ENCODE peak calls at places on chromosome X, in ten cellular contexts. H is bronchial epithelial cell, Z is tibial nerve, C is heart right ventricle, E is astrocyte, X is NB4, V is cardiac fibroblast, P is ovary, J is MM.1S, Y is foreskin fibroblast. A is an unnamed sample.

GRCh38 chrX:20606831-20607230 is 340.1 kb upstream of the RPS6KA3 start:
- DNase-seq in H (no peak), C (no peak), P (no peak), E (no peak), V (no peak), Y (no peak), J (no peak), X (no peak), Z (no peak), A (no peak)

GRCh38 chrX:63471004-63471403 is 119.9 kb upstream of the SPIN4 start:
- DNase-seq in P (no peak), X (peak), Y (no peak), C (no peak), E (no peak), Z (no peak), J (no peak), V (no peak), H (no peak), A (no peak)

GRCh38 chrX:37922926-37923325 is 75.6 kb upstream of the DYNLT3 start:
- DNase-seq in Y (no peak), P (no peak), E (peak), H (no peak), C (no peak), X (no peak), J (no peak), V (no peak), Z (no peak), A (no peak)

GRCh38 chrX:10847333-10847732 is 226.9 kb upstream of the MID1 start:
- DNase-seq in E (peak), X (no peak), H (no peak), C (no peak), J (no peak), Y (no peak), V (peak), P (no peak), Z (no peak), A (no peak)

GRCh38 chrX:145817299-145817665 is 347 bp upstream of the SLITRK2 start:
- DNase-seq in P (no peak), X (no peak), Z (no peak), Y (no peak), H (no peak), V (no peak), J (no peak), E (no peak), C (no peak), A (no peak)

GRCh38 chrX:39667746-39668507 is 429.8 kb downstream of the BCOR start:
- DNase-seq in Z (no peak), X (no peak), H (no peak), P (no peak), V (no peak), E (no peak), C (no peak), J (no peak), Y (no peak), A (no peak)

GRCh38 chrX:74251006-74251930 is 52.7 kb upstream of the ZCCHC13 start:
- DNase-seq in V (peak), Z (no peak), X (peak), C (no peak), H (peak), P (no peak), Y (peak), J (no peak), E (peak), A (no peak)

GRCh38 chrX:119870626-119871131 is 854 bp downstream of the RNF113A start:
- DNase-seq in Y (no peak), H (no peak), C (no peak), Z (no peak), P (no peak), E (no peak), V (peak), X (peak), J (no peak), A (no peak)

GRCh38 chrX:43064096-43064495 is 286.1 kb upstream of the PPP1R2C start:
- DNase-seq in Y (no peak), C (no peak), Z (no peak), P (no peak), E (no peak), V (no peak), X (no peak), J (no peak), H (peak), A (no peak)

GRCh38 chrX:118974088-118974907 is at the start of gene LONRF3:
- DNase-seq in X (peak), H (peak), Z (peak), E (peak), P (peak), J (peak), V (peak), C (peak), Y (peak), A (peak)

GRCh38 chrX:42524374-42524773 is 253.6 kb downstream of the PPP1R2C start:
- DNase-seq in X (no peak), Y (peak), H (peak), C (no peak), E (peak), J (no peak), Z (no peak), P (no peak), V (peak), A (no peak)

GRCh38 chrX:19237919-19238318 is 105.8 kb upstream of the PDHA1 start:
- DNase-seq in J (no peak), E (no peak), X (no peak), C (no peak), Y (peak), V (no peak), P (no peak), Z (peak), H (no peak), A (no peak)

GRCh38 chrX:101415180-101416130 is 7.4 kb downstream of the HNRNPH2 start:
- DNase-seq in C (peak), J (peak), V (peak), X (peak), P (peak), H (peak), Y (peak), E (peak), Z (peak), A (no peak)

GRCh38 chrX:68936608-68937007 is 107.8 kb downstream of the EFNB1 start:
- DNase-seq in P (no peak), H (peak), C (no peak), X (no peak), Y (peak), E (peak), Z (no peak), V (peak), J (no peak), A (no peak)

GRCh38 chrX:54785901-54786300 is 12.2 kb downstream of the ITIH6 start:
- DNase-seq in H (peak), P (no peak), J (no peak), Y (no peak), C (no peak), E (no peak), X (peak), V (peak), Z (no peak), A (no peak)

GRCh38 chrX:76454456-76454927 is 27.0 kb downstream of the MAGEE1 start:
- DNase-seq in C (no peak), V (peak), Y (no peak), X (peak), H (peak), E (no peak), P (no peak), Z (no peak), J (peak), A (no peak)

GRCh38 chrX:69192603-69193002 is 27.4 kb upstream of the PJA1 start:
- DNase-seq in X (no peak), V (no peak), Z (no peak), H (peak), P (no peak), E (no peak), C (no peak), J (no peak), Y (no peak), A (no peak)

GRCh38 chrX:154526901-154527675 is 11.1 kb upstream of the FAM3A start:
- DNase-seq in Z (peak), V (peak), C (peak), H (peak), X (peak), J (peak), E (peak), P (peak), Y (peak), A (peak)

GRCh38 chrX:148611993-148612392 is 111.6 kb downstream of the AFF2 start:
- DNase-seq in H (no peak), X (no peak), V (no peak), Y (no peak), J (no peak), Z (no peak), C (no peak), P (no peak), E (no peak), A (no peak)

GRCh38 chrX:10841579-10841978 is 221.2 kb upstream of the MID1 start:
- DNase-seq in Z (no peak), Y (peak), C (no peak), E (no peak), V (peak), J (no peak), X (no peak), H (no peak), P (no peak), A (no peak)

GRCh38 chrX:10076765-10077164 is 80.0 kb upstream of the CLCN4 start:
- DNase-seq in J (no peak), H (peak), X (no peak), Y (no peak), C (no peak), V (no peak), Z (no peak), P (no peak), E (no peak), A (no peak)

GRCh38 chrX:46376246-46376885 is 168.9 kb downstream of the ZNF674 start:
- DNase-seq in E (peak), C (no peak), Z (peak), X (peak), V (peak), Y (peak), J (peak), H (peak), P (no peak), A (no peak)

GRCh38 chrX:39953879-39954278 is 143.9 kb downstream of the BCOR start:
- DNase-seq in J (no peak), Z (peak), E (peak), H (peak), C (peak), V (peak), X (no peak), P (no peak), Y (no peak), A (no peak)

GRCh38 chrX:81957318-81957717 is 755.4 kb downstream of the SH3BGRL start:
- DNase-seq in Y (no peak), J (no peak), P (no peak), Z (no peak), E (no peak), X (no peak), C (no peak), V (no peak), H (no peak), A (no peak)

GRCh38 chrX:44016906-44017305 is 43.7 kb upstream of the NDP start:
- DNase-seq in E (no peak), C (no peak), X (no peak), P (no peak), Z (no peak), H (no peak), V (no peak), Y (no peak), J (no peak), A (no peak)

GRCh38 chrX:1316527-1316926 is 20.1 kb upstream of the IL3RA start:
- DNase-seq in V (no peak), X (peak), Y (no peak), C (peak), E (no peak), Z (peak), J (no peak), H (no peak), P (no peak), A (no peak)

DNA sequence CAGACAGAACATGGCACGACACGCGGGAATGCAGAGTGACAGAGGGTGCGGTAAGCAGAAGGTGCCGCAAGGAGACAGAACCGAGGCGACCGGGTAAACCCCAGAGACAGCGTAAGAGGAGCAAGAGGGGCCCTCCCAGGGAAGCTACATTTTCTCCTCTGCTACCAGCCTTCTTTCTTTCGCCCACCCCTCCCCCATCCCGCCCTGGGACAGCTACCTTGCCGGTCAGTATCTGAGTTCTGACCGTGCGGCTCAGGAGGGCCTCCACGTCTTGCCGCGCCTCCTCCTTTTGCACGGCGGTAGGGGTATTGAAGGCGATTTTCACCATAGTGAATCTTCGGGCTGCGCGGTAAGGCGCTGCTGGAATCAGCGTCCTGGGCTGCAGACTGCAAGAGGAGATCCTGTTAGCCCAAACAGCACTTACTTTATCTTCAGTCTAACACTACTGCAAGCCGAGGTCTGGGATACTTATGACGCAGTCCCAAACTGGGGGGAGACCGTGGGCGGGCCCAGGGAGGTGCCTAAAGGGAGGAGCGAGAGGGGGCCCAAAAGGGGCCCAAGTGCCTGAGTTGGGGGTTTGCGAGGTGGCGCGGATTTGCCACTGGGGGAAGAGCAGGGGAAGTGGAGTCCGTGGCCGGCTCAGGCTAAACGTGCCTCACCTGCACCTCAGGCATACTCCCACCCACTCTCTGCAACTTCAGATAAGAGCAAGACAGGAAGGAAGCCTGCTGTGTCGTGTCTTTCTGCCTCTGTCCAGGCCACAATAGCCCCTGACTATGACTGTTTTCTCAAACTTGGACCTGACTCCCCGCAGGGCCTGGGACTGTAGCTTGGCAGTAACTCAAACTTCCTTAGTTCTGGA is at the start of gene ITM2A:
- DNase-seq in H (no peak), E (no peak), P (peak), X (peak), V (peak), Y (no peak), C (peak), Z (peak), J (peak), A (no peak)
- TF ChIP-seq CTCF in H (no peak), E (no peak), P (no peak), X (no peak), V (no peak), Y (no peak), C (no peak), Z (no peak), J (peak), A (no peak)

GRCh38 chrX:9037296-9037695 is 3.4 kb upstream of the FAM9B start:
- DNase-seq in Y (no peak), E (no peak), X (no peak), P (no peak), H (no peak), Z (no peak), C (no peak), J (no peak), V (no peak), A (no peak)

GRCh38 chrX:9033989-9034388 is at the start of gene FAM9B:
- DNase-seq in P (no peak), V (no peak), C (no peak), E (no peak), H (no peak), Y (no peak), X (no peak), J (no peak), Z (no peak), A (no peak)

GRCh38 chrX:9033179-9033578 is 748 bp downstream of the FAM9B start:
- DNase-seq in C (no peak), H (no peak), E (no peak), V (no peak), Z (no peak), J (no peak), Y (no peak), P (no peak), X (no peak), A (no peak)

GRCh38 chrX:9033586-9033985 is 341 bp downstream of the FAM9B start:
- DNase-seq in E (no peak), X (no peak), J (no peak), V (no peak), P (no peak), C (no peak), H (no peak), Z (no peak), Y (no peak), A (no peak)
- H3K4me3 ChIP-seq in E (no peak), X (no peak), J (no peak), V (no peak), P (no peak), C (no peak), H (no peak), Z (no peak), Y (no peak), A (no peak)

GRCh38 chrX:99394450-99394849 is 1015.6 kb downstream of the PCDH19 start:
- DNase-seq in H (no peak), E (no peak), J (no peak), P (no peak), V (no peak), Z (no peak), C (no peak), Y (no peak), X (peak), A (no peak)
- TF ChIP-seq CTCF in H (no peak), E (no peak), J (no peak), P (no peak), V (no peak), Z (no peak), C (no peak), Y (no peak), X (no peak), A (no peak)

DNA sequence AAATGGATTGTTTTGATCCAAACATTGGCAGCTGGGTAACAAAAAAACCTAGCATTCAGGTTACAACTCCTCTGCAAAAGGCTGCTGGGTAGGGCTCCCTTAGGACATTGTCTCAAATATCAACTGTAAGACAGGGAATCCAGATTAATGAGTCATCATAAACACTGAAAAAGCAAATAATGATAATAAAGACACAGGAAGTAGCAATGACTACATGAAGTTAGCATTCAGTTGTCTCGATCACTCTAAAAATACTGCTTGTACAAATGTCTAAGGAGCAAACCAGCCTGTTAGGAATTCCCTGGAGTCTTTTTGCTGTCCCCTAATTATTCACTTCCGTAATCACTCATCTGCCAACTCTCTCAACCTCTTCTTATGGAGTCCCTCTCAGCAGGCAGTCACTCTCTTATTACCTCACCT is 259.2 kb downstream of the GPC3 start:
- DNase-seq in Z (no peak), V (peak), J (no peak), Y (peak), H (peak), C (no peak), E (peak), P (no peak), X (no peak), A (no peak)
- H3K4me3 ChIP-seq in Z (no peak), V (no peak), J (no peak), Y (no peak), H (no peak), C (no peak), E (no peak), P (no peak), X (no peak), A (no peak)

DNA sequence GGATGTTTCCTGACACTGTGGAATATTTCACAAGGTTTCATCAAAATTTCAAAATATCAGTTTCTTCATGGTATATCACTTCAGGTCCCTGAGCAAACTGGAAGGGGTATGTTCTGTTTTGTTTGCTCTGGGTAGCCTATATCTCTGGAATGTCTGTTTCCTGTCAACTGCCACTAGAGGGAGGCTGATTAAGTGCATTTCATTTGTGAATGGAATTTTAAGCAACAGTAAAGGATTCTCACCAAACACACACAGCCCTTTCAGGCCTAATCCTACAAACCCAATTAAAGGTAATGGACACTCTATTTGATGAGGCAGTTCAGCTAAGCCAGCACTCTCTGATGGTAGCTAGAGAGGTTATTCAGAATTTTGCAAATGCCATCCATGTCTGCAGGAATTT is 307.1 kb downstream of the TEX13A start:
- DNase-seq in Z (no peak), Y (no peak), J (peak), X (peak), E (peak), C (no peak), V (peak), H (peak), P (no peak), A (no peak)
- TF ChIP-seq CTCF in Z (no peak), Y (peak), J (peak), X (peak), E (peak), C (peak), V (peak), H (peak), P (no peak), A (no peak)

DNA sequence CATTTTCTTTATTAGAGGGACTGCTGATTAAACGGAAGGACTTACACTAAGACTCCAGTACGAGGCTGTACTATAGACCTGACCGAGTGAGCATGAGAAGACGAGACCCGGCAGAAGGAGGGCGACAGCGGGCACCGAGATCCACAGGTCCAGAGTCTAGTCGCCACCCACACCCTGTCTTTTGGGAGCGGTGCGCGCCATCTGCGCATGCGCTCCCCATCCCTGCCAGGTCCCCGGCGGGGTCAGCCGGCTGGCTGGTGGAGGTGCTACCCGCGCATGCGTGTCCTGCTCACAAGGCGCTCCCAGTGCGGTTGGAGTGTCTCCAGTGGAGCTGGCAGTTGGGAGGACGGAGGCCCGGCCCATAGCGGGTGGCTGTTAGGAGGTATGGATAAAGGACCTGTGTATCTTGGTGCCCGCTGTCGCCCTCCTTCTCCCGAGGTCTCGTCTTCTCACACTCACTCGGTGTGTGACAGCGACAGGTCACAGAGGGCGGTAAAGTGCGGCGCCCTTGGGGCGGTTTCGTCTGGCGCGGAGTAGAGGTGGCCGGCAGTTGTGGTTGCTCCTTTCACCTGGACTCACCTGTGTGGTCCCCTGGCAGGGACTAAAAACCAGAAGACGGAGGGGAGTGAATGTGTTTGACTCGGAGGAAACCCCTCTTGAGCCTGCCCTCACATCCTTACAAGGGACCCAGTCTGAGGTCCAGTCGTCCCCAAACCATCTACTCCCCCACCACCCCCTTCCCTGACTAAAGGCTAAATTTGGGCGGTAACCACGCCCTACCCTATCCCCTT is 7.6 kb upstream of the HSD17B10 start:
- DNase-seq in Z (peak), P (peak), Y (peak), E (peak), J (peak), X (peak), H (peak), C (peak), V (peak), A (peak)
- H3K4me3 ChIP-seq in Z (peak), P (peak), Y (peak), E (peak), J (peak), X (peak), H (peak), C (peak), V (peak), A (peak)

DNA sequence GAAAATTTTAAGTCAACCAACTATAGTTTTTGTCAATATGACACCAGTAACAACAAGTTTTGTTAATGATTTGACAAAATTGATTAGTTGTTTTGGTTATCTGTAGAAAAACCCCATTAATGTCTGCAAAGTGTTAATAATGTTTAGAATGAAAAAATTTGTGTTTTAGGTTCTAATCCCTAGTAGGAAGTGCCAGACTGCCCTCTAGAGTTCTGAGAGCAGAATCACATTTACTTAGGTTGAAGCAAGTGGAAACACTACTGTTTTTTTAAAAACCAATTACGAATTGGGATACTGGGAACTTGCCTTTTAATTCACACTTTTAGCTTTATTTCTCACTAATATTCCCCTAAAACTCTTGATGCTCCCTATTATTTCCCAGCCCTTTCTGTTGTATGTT is 101.1 kb upstream of the CYLC1 start:
- DNase-seq in C (no peak), H (peak), Y (no peak), J (peak), X (peak), P (no peak), V (peak), Z (no peak), E (no peak), A (no peak)
- TF ChIP-seq CTCF in C (no peak), H (peak), Y (no peak), J (peak), X (peak), P (no peak), V (peak), Z (peak), E (no peak), A (peak)